ENCODE peak calls at places on chromosome 17, in five cellular contexts. B is progenitor cell of endocrine pancreas, K is mesothelial cell of epicardium, P is A549, C is RWPE1. R is an unnamed sample.

GRCh38 chr17:74453665-74454196 is 12.7 kb upstream of the CD300A start:
- DNase-seq in C (peak), P (peak), B (peak), K (no peak), R (no peak)

GRCh38 chr17:59838196-59838911 is 54.4 kb downstream of the TUBD1 start:
- DNase-seq in C (no peak), P (no peak), K (no peak), B (no peak), R (no peak)

GRCh38 chr17:1083451-1084187 is 86.7 kb downstream of the TIMM22 start:
- DNase-seq in B (no peak), K (no peak), C (no peak), P (no peak), R (no peak)

GRCh38 chr17:14922421-14922820 is 342.7 kb downstream of the PMP22 start:
- DNase-seq in C (no peak), K (no peak), P (no peak), B (no peak), R (no peak)

GRCh38 chr17:30273373-30273772 is 18.4 kb downstream of the BLMH start:
- DNase-seq in K (no peak), B (no peak), P (no peak), C (no peak), R (no peak)

GRCh38 chr17:83186751-83187421 is 107.5 kb downstream of the METRNL start:
- DNase-seq in B (no peak), P (no peak), K (peak), C (no peak), R (no peak)

GRCh38 chr17:57517216-57517518 is 227.9 kb downstream of the CCDC182 start:
- DNase-seq in K (no peak), B (no peak), P (no peak), C (no peak), R (no peak)

GRCh38 chr17:68391561-68392268 is 65.6 kb downstream of the WIPI1 start:
- DNase-seq in K (no peak), P (no peak), C (no peak), B (no peak), R (no peak)

GRCh38 chr17:27559996-27560481 is 70.9 kb upstream of the LGALS9 start:
- DNase-seq in C (peak), B (no peak), K (peak), P (no peak), R (peak)

GRCh38 chr17:82035956-82036633 is 1.4 kb downstream of the DCXR start:
- DNase-seq in B (no peak), P (no peak), C (no peak), K (no peak), R (no peak)

GRCh38 chr17:82373731-82374625 is 2.4 kb downstream of the UTS2R start:
- DNase-seq in K (no peak), B (no peak), C (no peak), P (no peak), R (no peak)

GRCh38 chr17:57284984-57285646 is 28.8 kb downstream of the MSI2 start:
- DNase-seq in K (no peak), B (no peak), C (no peak), P (no peak), R (no peak)

GRCh38 chr17:27496971-27497370 is 40.7 kb downstream of the KSR1 start:
- DNase-seq in C (no peak), K (no peak), P (no peak), B (no peak), R (no peak)

GRCh38 chr17:57459286-57459915 is 203.1 kb downstream of the MSI2 start:
- DNase-seq in P (peak), B (no peak), K (no peak), C (no peak), R (peak)

GRCh38 chr17:35934760-35935159 is 4.2 kb upstream of the RDM1 start:
- DNase-seq in C (no peak), K (no peak), B (no peak), P (no peak), R (no peak)

GRCh38 chr17:43790311-43790940 is 10.2 kb downstream of the CFAP97D1 start:
- DNase-seq in K (no peak), P (no peak), B (no peak), C (no peak), R (peak)

GRCh38 chr17:31509805-31510177 is 118.3 kb downstream of the RAB11FIP4 start:
- DNase-seq in C (no peak), P (no peak), K (no peak), B (no peak), R (no peak)

GRCh38 chr17:38748329-38749221 is at the start of gene PCGF2:
- DNase-seq in B (peak), P (peak), C (peak), K (peak), R (peak)

GRCh38 chr17:41624208-41625101 is at the start of gene KRT17:
- DNase-seq in P (no peak), K (peak), C (peak), B (no peak), R (peak)

GRCh38 chr17:37064956-37065355 is 116.2 kb downstream of the AATF start:
- DNase-seq in P (no peak), C (no peak), B (no peak), K (no peak), R (no peak)

GRCh38 chr17:48429638-48430586 is at the start of gene SKAP1:
- DNase-seq in C (no peak), B (no peak), P (no peak), K (no peak), R (no peak)

GRCh38 chr17:19299214-19299747 is 62.1 kb downstream of the EPN2 start:
- DNase-seq in K (no peak), P (no peak), B (no peak), C (no peak), R (no peak)

GRCh38 chr17:32275060-32276042 is 9.7 kb downstream of the RHBDL3 start:
- DNase-seq in P (peak), C (peak), B (no peak), K (no peak), R (peak)

DNA sequence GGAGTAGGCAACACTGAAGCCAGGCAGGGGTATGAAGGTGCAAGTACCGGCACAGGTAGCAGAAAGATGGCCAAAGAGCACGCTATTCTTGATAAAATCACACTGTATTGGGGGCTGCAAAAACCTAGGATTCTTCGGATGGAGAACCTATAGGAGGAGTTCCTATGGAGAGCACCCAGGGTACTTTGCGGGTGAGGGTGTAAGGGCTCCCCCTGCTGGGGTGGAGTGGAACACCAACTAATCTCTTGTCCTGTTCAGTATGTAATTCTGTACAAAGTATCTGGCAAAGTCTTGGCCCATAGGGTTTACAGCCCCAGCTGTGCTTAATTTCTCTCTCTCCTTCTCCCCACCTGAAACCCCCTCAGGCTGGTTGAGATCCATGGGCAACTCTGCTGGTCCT is 393.1 kb upstream of the ASIC2 start:
- DNase-seq in P (peak), B (peak), K (no peak), C (peak), R (no peak)
- TF ChIP-seq CTCF in P (no peak), B (peak), K (peak), C (no peak), R (no peak)

DNA sequence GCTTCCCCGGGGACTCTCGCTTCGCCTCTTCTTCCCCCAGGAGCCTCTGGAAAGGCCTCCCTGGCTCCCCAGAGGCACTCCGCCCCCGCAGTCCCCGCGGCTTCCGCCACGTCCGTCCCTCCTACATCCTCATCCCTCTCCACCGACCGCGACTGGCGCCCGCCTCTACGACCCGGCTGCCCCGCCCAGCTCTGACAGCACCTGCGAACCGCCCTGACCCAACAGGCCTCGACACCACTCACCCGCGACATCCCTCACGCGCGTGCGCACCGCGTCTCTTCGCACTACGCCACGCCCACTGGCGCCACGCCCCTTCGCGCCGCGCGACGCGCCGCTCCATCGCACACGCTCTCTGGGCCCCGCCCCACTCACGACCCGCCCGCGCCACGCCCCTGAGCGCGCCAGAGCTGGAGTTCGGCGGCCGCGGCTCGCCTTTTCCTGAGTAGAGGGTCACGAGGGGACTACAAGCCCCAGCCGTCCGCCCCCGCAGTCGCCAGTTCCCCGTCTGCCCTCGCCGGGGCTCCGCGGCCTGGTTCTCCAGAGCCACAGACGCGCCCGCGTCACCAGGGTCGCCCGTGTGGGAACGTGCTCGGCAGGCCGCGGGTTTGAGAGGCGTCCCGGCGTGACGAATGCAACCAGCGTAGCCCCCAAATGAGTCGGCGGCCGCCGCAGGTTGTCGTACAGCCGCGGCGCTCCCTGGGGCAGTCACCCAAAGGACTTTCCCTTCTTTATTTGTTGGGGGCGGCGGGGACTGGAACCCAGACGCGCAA is 56.2 kb upstream of the LRRC37A3 start:
- DNase-seq in C (peak), P (peak), B (peak), K (peak), R (peak)
- TF ChIP-seq CTCF in C (no peak), P (no peak), B (no peak), K (no peak), R (no peak)

GRCh38 chr17:9676742-9677387 is 31.5 kb downstream of the USP43 start:
- DNase-seq in C (peak), K (no peak), P (peak), B (no peak), R (peak)

GRCh38 chr17:9677932-9678331 is 32.6 kb downstream of the USP43 start:
- DNase-seq in B (no peak), K (no peak), C (no peak), P (no peak), R (no peak)

GRCh38 chr17:9672691-9673090 is 27.4 kb downstream of the USP43 start:
- DNase-seq in K (no peak), B (no peak), P (no peak), C (no peak), R (no peak)

GRCh38 chr17:9677411-9677810 is 32.1 kb downstream of the USP43 start:
- DNase-seq in C (peak), B (no peak), P (no peak), K (no peak), R (peak)

DNA sequence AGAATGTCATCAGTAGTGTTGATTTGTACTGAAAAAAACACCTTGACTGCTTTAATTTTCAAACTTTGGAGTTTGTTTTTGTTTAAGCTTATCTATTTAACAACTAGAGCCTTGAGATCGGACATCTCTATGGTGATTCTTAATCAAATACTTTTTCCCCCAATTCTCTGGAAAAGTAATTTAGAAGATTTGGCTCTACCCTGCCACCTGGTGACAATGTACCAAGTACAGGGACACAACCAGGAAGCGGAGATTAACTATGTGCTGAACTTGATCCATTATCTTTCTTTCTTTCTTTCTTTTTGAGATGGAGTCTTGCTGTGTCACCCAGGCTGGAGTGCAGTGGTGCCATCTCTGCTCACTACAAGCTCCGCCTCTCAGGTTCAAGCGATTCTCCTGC is 30.8 kb downstream of the USP43 start:
- DNase-seq in C (no peak), B (no peak), K (no peak), P (no peak), R (peak)
- TF ChIP-seq CTCF in C (no peak), B (peak), K (no peak), P (peak), R (no peak)

DNA sequence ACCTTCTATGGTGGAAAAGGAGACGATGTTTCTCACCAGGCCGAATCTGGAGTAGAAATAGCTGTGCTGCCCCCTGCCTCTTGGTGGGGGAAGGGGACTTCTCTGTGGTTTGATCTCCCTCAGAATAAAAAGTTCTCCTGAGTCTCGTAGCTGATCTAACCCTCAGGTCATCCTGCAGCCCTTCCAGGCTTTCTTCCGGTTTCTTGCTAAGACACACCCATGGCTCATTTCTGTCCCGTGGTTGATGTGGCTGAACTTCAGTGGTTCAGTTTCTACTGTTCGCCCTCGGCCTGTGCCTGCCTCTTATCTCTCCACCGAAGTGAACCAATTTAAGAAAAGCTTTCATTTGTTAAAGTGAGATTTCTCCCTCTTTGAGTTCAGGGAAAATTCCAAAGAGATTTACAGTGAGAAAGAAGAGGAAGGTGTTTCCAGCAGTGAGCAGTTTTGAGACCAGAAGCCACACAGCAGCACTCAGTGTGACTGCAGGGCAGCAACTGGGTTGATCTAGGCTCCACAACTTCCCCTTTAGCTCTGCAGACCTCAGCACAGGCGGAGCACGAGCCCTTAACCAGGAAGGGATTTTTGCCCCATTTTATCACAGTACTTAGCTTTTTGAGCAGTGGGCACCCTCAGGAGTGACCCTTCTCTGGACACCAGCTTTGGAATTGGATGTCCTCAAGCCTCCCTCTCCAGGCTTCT is 34.9 kb upstream of the CACNG5 start:
- DNase-seq in P (no peak), K (no peak), B (no peak), C (no peak), R (no peak)
- TF ChIP-seq CTCF in P (no peak), K (no peak), B (no peak), C (no peak), R (no peak)

GRCh38 chr17:77147357-77147801 is 6.6 kb downstream of the SEC14L1 start:
- DNase-seq in P (no peak), B (no peak), K (no peak), C (no peak), R (no peak)

GRCh38 chr17:77148109-77148958 is 7.6 kb downstream of the SEC14L1 start:
- DNase-seq in P (no peak), K (no peak), B (no peak), C (no peak), R (no peak)

GRCh38 chr17:77145635-77146632 is 5.2 kb downstream of the SEC14L1 start:
- DNase-seq in C (no peak), B (no peak), P (no peak), K (no peak), R (no peak)

GRCh38 chr17:77145209-77145608 is 4.4 kb downstream of the SEC14L1 start:
- DNase-seq in B (no peak), P (no peak), C (no peak), K (no peak), R (no peak)

GRCh38 chr17:77146882-77147281 is 6.1 kb downstream of the SEC14L1 start:
- DNase-seq in P (no peak), K (no peak), C (no peak), B (peak), R (no peak)
- TF ChIP-seq CTCF in P (no peak), K (no peak), C (no peak), B (peak), R (no peak)

GRCh38 chr17:44968225-44969143 is at the start of gene C1QL1:
- DNase-seq in K (peak), C (peak), B (peak), P (peak), R (peak)
- TF ChIP-seq CTCF in K (no peak), C (no peak), B (peak), P (no peak), R (no peak)

GRCh38 chr17:80791758-80792284 is 199.8 kb upstream of the CHMP6 start:
- DNase-seq in K (no peak), P (peak), C (peak), B (no peak), R (peak)

GRCh38 chr17:80789356-80789902 is 202.2 kb upstream of the CHMP6 start:
- DNase-seq in C (peak), B (no peak), K (no peak), P (peak), R (peak)

GRCh38 chr17:80790981-80791742 is 200.5 kb upstream of the CHMP6 start:
- DNase-seq in K (no peak), C (no peak), P (no peak), B (no peak), R (no peak)

GRCh38 chr17:80792373-80792781 is 199.3 kb upstream of the CHMP6 start:
- DNase-seq in C (no peak), K (no peak), B (no peak), P (peak), R (peak)

GRCh38 chr17:80790021-80790765 is 201.4 kb upstream of the CHMP6 start:
- DNase-seq in K (no peak), B (no peak), P (no peak), C (no peak), R (no peak)
- TF ChIP-seq CTCF in K (no peak), B (no peak), P (no peak), C (no peak), R (no peak)

GRCh38 chr17:18139949-18140348 is 31.4 kb downstream of the MYO15A start:
- DNase-seq in P (peak), C (no peak), K (no peak), B (no peak), R (no peak)
- TF ChIP-seq CTCF in P (peak), C (no peak), K (no peak), B (no peak), R (no peak)

DNA sequence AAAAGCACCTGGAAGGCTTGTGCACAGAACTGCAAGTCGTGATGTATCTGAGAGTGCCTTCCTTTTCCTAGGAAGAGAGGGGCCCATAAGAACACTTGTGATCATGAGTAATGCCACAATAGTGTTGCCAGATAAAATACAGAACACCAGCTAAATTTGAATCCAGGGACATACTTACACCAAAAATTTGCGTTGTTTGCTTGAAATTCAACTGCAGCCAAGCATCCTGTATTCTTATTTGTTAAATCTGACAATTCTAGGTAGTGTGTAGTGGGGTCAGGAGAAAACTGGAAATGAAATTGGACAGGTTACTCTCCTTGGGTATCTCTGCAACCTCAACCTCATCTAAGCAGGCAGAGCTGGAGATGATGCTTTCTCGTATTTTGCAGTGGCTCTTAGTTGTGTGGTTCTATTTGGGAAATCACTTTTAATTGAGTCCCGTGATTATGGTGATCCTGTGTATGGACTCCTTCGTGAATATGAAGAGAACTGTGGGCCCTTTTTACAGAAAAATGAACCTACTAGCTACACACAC is 12.0 kb downstream of the SLC35B1 start:
- DNase-seq in K (no peak), C (no peak), P (no peak), B (no peak), R (no peak)
- TF ChIP-seq CTCF in K (peak), C (peak), P (no peak), B (no peak), R (no peak)

R was measured in MCF 10A.